ENCODE peak calls at places on chromosomes 4 and X, in five cellular contexts. F, B, V, P and X are unnamed samples.

GRCh38 chr4:186900232-186900900 is 176.7 kb upstream of the FAT1 start:
- DNase-seq in B (peak), F (no peak), P (no peak), V (no peak), X (no peak)

GRCh38 chr4:48752256-48752655 is 27.8 kb downstream of the FRYL start:
- DNase-seq in V (no peak), B (peak), F (no peak), P (no peak), X (no peak)

GRCh38 chrX:140815868-140816267 is 106.3 kb downstream of the LINC00632 start:
- DNase-seq in F (no peak), P (peak), B (no peak), V (no peak), X (no peak)

GRCh38 chrX:45479196-45479834 is 278.6 kb upstream of the DIPK2B start:
- DNase-seq in P (peak), F (no peak), V (no peak), B (peak), X (no peak)

GRCh38 chr4:184534511-184535391 is 60.4 kb upstream of the IRF2 start:
- DNase-seq in B (peak), F (no peak), V (no peak), P (no peak), X (no peak)

GRCh38 chr4:4472344-4472958 is 69.4 kb downstream of the STX18 start:
- DNase-seq in P (no peak), V (no peak), F (no peak), B (no peak), X (no peak)

GRCh38 chr4:15003891-15004700 is 1.8 kb downstream of the CPEB2 start:
- DNase-seq in V (no peak), P (peak), F (peak), B (peak), X (peak)

GRCh38 chr4:85836588-85836987 is 361.6 kb downstream of the ARHGAP24 start:
- DNase-seq in F (no peak), B (no peak), V (no peak), P (no peak), X (no peak)

GRCh38 chr4:18138076-18138665 is 116.6 kb upstream of the LCORL start:
- DNase-seq in V (no peak), B (no peak), F (no peak), P (no peak), X (no peak)

GRCh38 chrX:123348468-123348867 is 164.4 kb downstream of the GRIA3 start:
- DNase-seq in B (no peak), V (no peak), F (no peak), P (no peak), X (no peak)

GRCh38 chrX:69317721-69318120 is 152.5 kb upstream of the PJA1 start:
- DNase-seq in P (no peak), F (no peak), B (no peak), V (peak), X (peak)

GRCh38 chr4:8221476-8221875 is 22.4 kb downstream of the SH3TC1 start:
- DNase-seq in P (no peak), B (no peak), F (no peak), V (no peak), X (no peak)

GRCh38 chr4:158541506-158541905 is 19.8 kb downstream of the RXFP1 start:
- DNase-seq in B (no peak), P (no peak), F (no peak), V (no peak), X (no peak)

GRCh38 chrX:109886122-109886761 is 116.7 kb upstream of the TMEM164 start:
- DNase-seq in F (peak), P (peak), B (peak), V (no peak), X (peak)

GRCh38 chrX:109890910-109891502 is 111.9 kb upstream of the TMEM164 start:
- DNase-seq in V (peak), F (peak), P (peak), B (peak), X (peak)

GRCh38 chrX:109890300-109890699 is 112.6 kb upstream of the TMEM164 start:
- DNase-seq in B (no peak), P (no peak), V (no peak), F (no peak), X (no peak)

GRCh38 chrX:109889289-109890006 is 113.5 kb upstream of the TMEM164 start:
- DNase-seq in F (no peak), B (no peak), V (no peak), P (no peak), X (no peak)
- TF ChIP-seq CTCF in F (peak), B (no peak), V (no peak), P (peak), X (peak)

GRCh38 chrX:131746491-131746968 is 202.7 kb downstream of the OR13H1 start:
- DNase-seq in V (peak), P (no peak), B (no peak), F (peak), X (peak)

GRCh38 chrX:131752493-131753198 is 208.8 kb downstream of the OR13H1 start:
- DNase-seq in V (no peak), B (no peak), P (no peak), F (no peak), X (no peak)

GRCh38 chrX:131745942-131746489 is 202.1 kb downstream of the OR13H1 start:
- DNase-seq in F (no peak), V (no peak), B (no peak), P (no peak), X (no peak)

DNA sequence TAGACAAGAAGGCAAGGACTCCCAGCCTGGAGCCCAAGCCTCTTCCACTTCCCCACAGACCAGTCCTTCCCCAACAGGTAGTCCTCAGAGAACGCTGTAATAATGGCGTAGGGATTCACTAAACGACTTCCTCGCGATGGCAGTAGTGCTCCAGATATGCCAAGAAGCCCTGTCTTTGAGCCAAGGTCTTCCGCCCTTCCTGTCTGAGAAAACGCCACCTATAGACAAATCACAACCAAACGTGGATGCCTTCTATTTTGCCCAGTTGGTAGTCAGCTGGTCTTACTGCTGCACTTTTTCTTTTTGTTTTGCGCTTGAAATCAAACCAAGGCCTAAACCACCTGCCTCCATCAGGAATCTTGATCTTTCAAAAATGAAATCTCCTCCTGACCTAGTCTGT is 203.3 kb downstream of the OR13H1 start:
- DNase-seq in P (no peak), V (no peak), B (no peak), F (no peak), X (no peak)
- TF ChIP-seq CTCF in P (no peak), V (peak), B (no peak), F (no peak), X (no peak)

GRCh38 chr4:95156452-95156765 is 392.4 kb downstream of the UNC5C start:
- DNase-seq in B (no peak), V (no peak), P (no peak), F (no peak), X (no peak)
- TF ChIP-seq CTCF in B (no peak), V (no peak), P (peak), F (peak), X (no peak)

DNA sequence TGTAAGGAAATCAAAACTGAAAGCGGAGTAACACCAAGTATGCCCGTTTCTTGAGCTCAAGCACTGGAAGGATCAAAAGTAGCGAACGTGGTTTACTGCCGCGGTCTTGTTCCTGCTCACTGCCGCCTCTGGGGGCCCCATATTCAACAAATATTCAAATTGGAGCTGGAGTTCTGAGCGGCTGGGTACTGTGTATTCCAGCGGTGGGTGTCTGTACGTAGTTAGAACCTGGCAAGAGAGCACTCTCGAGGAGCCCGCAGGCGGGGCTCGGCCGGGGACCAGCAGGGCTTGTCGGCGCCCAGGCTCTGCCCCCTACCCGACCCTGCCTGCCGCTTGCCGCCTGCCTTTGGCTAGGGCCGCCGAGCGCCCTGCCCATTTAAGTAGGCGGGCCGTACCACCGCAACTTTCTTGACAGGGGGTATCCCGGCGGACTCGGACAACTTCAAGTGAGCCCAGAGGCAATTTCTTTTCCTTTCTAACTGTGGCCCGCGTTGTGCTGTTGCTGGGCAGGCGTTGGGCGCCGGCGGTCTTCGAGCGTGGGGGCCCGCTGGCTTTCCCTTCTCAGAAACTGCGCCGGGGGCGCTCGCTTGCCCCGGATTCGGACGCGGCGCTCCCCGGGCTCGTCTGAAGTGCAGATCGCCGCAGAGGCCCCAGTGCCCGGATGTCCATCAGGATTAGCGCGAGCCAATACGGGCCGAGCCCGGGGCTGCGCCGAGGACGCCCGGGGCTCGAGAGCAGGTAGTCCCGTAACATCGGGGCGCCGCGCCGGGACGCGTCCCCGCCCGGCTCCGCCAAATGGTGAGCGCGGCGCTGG is 71.9 kb downstream of the AFF1 start:
- DNase-seq in F (peak), B (peak), V (peak), P (peak), X (peak)
- TF ChIP-seq CTCF in F (peak), B (peak), V (peak), P (peak), X (peak)